ENCODE peak calls at places on chromosome 6, in nine cellular contexts. Y, H, Q, Z, P, V, D, S and L are unnamed samples.

GRCh38 chr6:2222275-2222842 is 23.0 kb downstream of the GMDS start:
- DNase-seq in Y (no peak), H (no peak), Q (no peak), Z (no peak), P (no peak), V (no peak), D (no peak), S (no peak), L (no peak)

GRCh38 chr6:166202321-166202733 is 34.7 kb upstream of the TBXT start:
- DNase-seq in Y (no peak), H (no peak), Q (no peak), Z (no peak), P (no peak), V (peak), D (no peak), S (peak), L (no peak)

GRCh38 chr6:151675746-151676459 is 131.6 kb upstream of the ESR1 start:
- DNase-seq in Y (peak), H (no peak), Q (peak), Z (peak), P (no peak), V (peak), D (peak), S (peak), L (peak)

GRCh38 chr6:50240986-50241385 is 191.3 kb upstream of the DEFB112 start:
- DNase-seq in Y (no peak), H (no peak), Q (no peak), Z (no peak), P (no peak), V (no peak), D (no peak), S (no peak), L (peak)

GRCh38 chr6:7629321-7629720 is 39.3 kb downstream of the SNRNP48 start:
- DNase-seq in Y (no peak), H (no peak), Q (no peak), Z (no peak), P (no peak), V (no peak), D (no peak), S (no peak), L (no peak)

GRCh38 chr6:104527311-104527710 is 332.4 kb downstream of the HACE1 start:
- DNase-seq in Y (peak), H (no peak), Q (no peak), Z (no peak), P (no peak), V (no peak), D (no peak), S (no peak), L (no peak)

GRCh38 chr6:64224819-64225218 is 589.2 kb downstream of the PHF3 start:
- DNase-seq in Y (no peak), H (no peak), Q (no peak), Z (peak), P (peak), V (no peak), D (no peak), S (no peak), L (no peak)

GRCh38 chr6:71334768-71335167 is 46.2 kb downstream of the OGFRL1 start:
- DNase-seq in Y (no peak), H (no peak), Q (no peak), Z (no peak), P (no peak), V (no peak), D (no peak), S (no peak), L (no peak)

GRCh38 chr6:133646021-133646682 is 242.8 kb upstream of the TCF21 start:
- DNase-seq in Y (no peak), H (no peak), Q (no peak), Z (peak), P (no peak), V (no peak), D (no peak), S (no peak), L (no peak)

GRCh38 chr6:64712606-64713005 is 994.4 kb downstream of the EYS start:
- DNase-seq in Y (no peak), H (no peak), Q (no peak), Z (no peak), P (no peak), V (no peak), D (no peak), S (no peak), L (no peak)

GRCh38 chr6:30490031-30490876 is 945 bp downstream of the HLA-E start:
- DNase-seq in Y (peak), H (peak), Q (peak), Z (peak), P (peak), V (peak), D (no peak), S (no peak), L (peak)

GRCh38 chr6:353642-354614 is 37.6 kb upstream of the IRF4 start:
- DNase-seq in Y (no peak), H (no peak), Q (peak), Z (no peak), P (no peak), V (no peak), D (no peak), S (no peak), L (peak)

GRCh38 chr6:34512738-34513115 is 43.4 kb downstream of the SPDEF start:
- DNase-seq in Y (no peak), H (no peak), Q (no peak), Z (no peak), P (peak), V (no peak), D (no peak), S (no peak), L (peak)

GRCh38 chr6:1080453-1081328 is 231.2 kb upstream of the FOXQ1 start:
- DNase-seq in Y (no peak), H (no peak), Q (peak), Z (no peak), P (no peak), V (no peak), D (no peak), S (no peak), L (no peak)

GRCh38 chr6:17719323-17720041 is 12.8 kb upstream of the NUP153 start:
- DNase-seq in Y (no peak), H (no peak), Q (no peak), Z (no peak), P (no peak), V (no peak), D (no peak), S (no peak), L (no peak)

GRCh38 chr6:81767163-81768000 is 14.9 kb upstream of the TENT5A start:
- DNase-seq in Y (no peak), H (no peak), Q (no peak), Z (peak), P (no peak), V (peak), D (no peak), S (no peak), L (no peak)

GRCh38 chr6:120214097-120214496 is 864.5 kb upstream of the MAN1A1 start:
- DNase-seq in Y (no peak), H (no peak), Q (no peak), Z (no peak), P (no peak), V (no peak), D (no peak), S (no peak), L (no peak)

GRCh38 chr6:68572525-68572924 is 62.6 kb upstream of the ADGRB3 start:
- DNase-seq in Y (no peak), H (no peak), Q (no peak), Z (no peak), P (no peak), V (no peak), D (peak), S (peak), L (no peak)

GRCh38 chr6:82015043-82015442 is 232.5 kb downstream of the IBTK start:
- DNase-seq in Y (no peak), H (no peak), Q (no peak), Z (no peak), P (no peak), V (no peak), D (no peak), S (no peak), L (no peak)

GRCh38 chr6:160837146-160837545 is 135.1 kb downstream of the PLG start:
- DNase-seq in Y (no peak), H (no peak), Q (no peak), Z (no peak), P (no peak), V (no peak), D (no peak), S (no peak), L (no peak)

GRCh38 chr6:135084916-135085269 is 30.3 kb upstream of the HBS1L start:
- DNase-seq in Y (no peak), H (no peak), Q (no peak), Z (no peak), P (no peak), V (no peak), D (no peak), S (no peak), L (no peak)

GRCh38 chr6:93418448-93419303 is 683 bp downstream of the EPHA7 start:
- DNase-seq in Y (peak), H (peak), Q (no peak), Z (no peak), P (no peak), V (peak), D (no peak), S (no peak), L (no peak)

GRCh38 chr6:157964139-157964538 is 17.5 kb upstream of the SYNJ2 start:
- DNase-seq in Y (no peak), H (no peak), Q (no peak), Z (peak), P (no peak), V (no peak), D (no peak), S (no peak), L (no peak)

GRCh38 chr6:104580452-104580851 is 279.3 kb downstream of the HACE1 start:
- DNase-seq in Y (no peak), H (no peak), Q (no peak), Z (no peak), P (no peak), V (no peak), D (no peak), S (no peak), L (no peak)

GRCh38 chr6:155325700-155326516 is 11.6 kb upstream of the TFB1M start:
- DNase-seq in Y (no peak), H (no peak), Q (no peak), Z (no peak), P (no peak), V (no peak), D (no peak), S (no peak), L (no peak)

GRCh38 chr6:134416501-134417154 is 98.7 kb upstream of the SGK1 start:
- DNase-seq in Y (no peak), H (no peak), Q (no peak), Z (peak), P (no peak), V (no peak), D (no peak), S (no peak), L (no peak)

GRCh38 chr6:27129095-27129815 is 118.2 kb upstream of the PRSS16 start:
- DNase-seq in Y (no peak), H (no peak), Q (no peak), Z (peak), P (no peak), V (no peak), D (no peak), S (no peak), L (no peak)
- TF ChIP-seq POLR2A in Y (no peak), H (no peak), Q (no peak), Z (no peak), P (no peak), V (no peak), D (no peak), S (no peak), L (no peak)

GRCh38 chr6:116223355-116223754 is 30.5 kb downstream of the TSPYL4 start:
- DNase-seq in Y (no peak), H (no peak), Q (no peak), Z (no peak), P (no peak), V (no peak), D (no peak), S (no peak), L (no peak)
- TF ChIP-seq POLR2A in Y (no peak), H (no peak), Q (no peak), Z (no peak), P (no peak), V (no peak), D (no peak), S (no peak), L (no peak)

GRCh38 chr6:35729722-35730121 is 7.1 kb upstream of the ARMC12 start:
- DNase-seq in Y (no peak), H (no peak), Q (no peak), Z (no peak), P (no peak), V (peak), D (no peak), S (no peak), L (no peak)

GRCh38 chr6:35729349-35729678 is 7.5 kb upstream of the ARMC12 start:
- DNase-seq in Y (no peak), H (no peak), Q (no peak), Z (no peak), P (no peak), V (no peak), D (no peak), S (no peak), L (no peak)

GRCh38 chr6:35727206-35727934 is 9.5 kb upstream of the ARMC12 start:
- DNase-seq in Y (peak), H (peak), Q (peak), Z (peak), P (peak), V (peak), D (peak), S (peak), L (peak)

GRCh38 chr6:35728663-35729348 is 8.0 kb upstream of the ARMC12 start:
- DNase-seq in Y (no peak), H (peak), Q (peak), Z (no peak), P (no peak), V (peak), D (no peak), S (no peak), L (peak)

DNA sequence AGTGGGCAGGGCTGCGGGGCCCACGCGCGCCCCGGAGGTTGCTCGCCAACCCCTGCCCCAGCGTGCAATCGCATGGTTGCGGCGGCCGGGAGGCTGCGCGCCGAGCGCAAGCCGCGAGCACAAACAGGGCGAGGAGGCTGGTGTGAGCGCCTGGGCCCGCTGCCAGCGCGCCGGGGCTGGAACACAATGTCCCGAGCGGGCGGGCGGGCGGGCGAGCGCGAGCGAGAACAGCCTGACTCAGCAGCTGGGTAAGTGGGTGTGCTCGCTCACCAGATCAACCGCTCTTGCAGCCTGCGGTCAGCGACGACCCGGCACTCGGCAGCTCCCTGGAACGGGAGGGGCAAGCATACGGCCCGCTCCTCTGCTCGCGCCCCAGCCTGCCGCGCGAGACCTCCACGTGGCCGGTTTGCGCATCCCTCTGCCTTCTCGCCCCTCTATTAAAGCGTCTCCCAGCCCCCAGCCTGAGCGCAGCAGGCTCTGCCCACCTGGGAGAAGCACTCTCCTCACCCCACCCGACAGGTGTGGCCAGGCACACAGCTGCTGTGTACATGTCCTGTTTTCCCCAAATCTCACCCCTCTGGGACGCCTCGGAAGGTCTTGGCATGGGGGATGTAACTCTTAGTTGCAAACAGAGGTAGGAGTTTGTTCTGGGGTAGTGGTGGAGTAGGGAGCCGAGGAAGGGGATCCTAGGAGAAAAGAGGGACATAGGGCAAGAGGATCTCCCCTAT is 8.7 kb upstream of the ARMC12 start:
- DNase-seq in Y (peak), H (peak), Q (peak), Z (peak), P (peak), V (peak), D (peak), S (peak), L (peak)
- TF ChIP-seq POLR2A in Y (peak), H (peak), Q (no peak), Z (no peak), P (peak), V (no peak), D (peak), S (no peak), L (peak)

GRCh38 chr6:110283657-110284056 is 74.5 kb downstream of the METTL24 start:
- DNase-seq in Y (no peak), H (no peak), Q (no peak), Z (no peak), P (no peak), V (no peak), D (no peak), S (no peak), L (no peak)

GRCh38 chr6:110282412-110282811 is 75.7 kb downstream of the METTL24 start:
- DNase-seq in Y (no peak), H (no peak), Q (no peak), Z (no peak), P (no peak), V (no peak), D (no peak), S (no peak), L (no peak)

GRCh38 chr6:110287462-110288341 is 70.4 kb downstream of the METTL24 start:
- DNase-seq in Y (no peak), H (no peak), Q (no peak), Z (no peak), P (no peak), V (peak), D (no peak), S (no peak), L (no peak)

GRCh38 chr6:110285306-110286060 is 72.7 kb downstream of the METTL24 start:
- DNase-seq in Y (no peak), H (no peak), Q (peak), Z (no peak), P (no peak), V (no peak), D (no peak), S (no peak), L (no peak)

GRCh38 chr6:110284877-110285276 is 73.3 kb downstream of the METTL24 start:
- DNase-seq in Y (no peak), H (no peak), Q (no peak), Z (no peak), P (no peak), V (no peak), D (no peak), S (no peak), L (no peak)
- TF ChIP-seq POLR2A in Y (no peak), H (no peak), Q (no peak), Z (no peak), P (no peak), V (no peak), D (no peak), S (no peak), L (no peak)

DNA sequence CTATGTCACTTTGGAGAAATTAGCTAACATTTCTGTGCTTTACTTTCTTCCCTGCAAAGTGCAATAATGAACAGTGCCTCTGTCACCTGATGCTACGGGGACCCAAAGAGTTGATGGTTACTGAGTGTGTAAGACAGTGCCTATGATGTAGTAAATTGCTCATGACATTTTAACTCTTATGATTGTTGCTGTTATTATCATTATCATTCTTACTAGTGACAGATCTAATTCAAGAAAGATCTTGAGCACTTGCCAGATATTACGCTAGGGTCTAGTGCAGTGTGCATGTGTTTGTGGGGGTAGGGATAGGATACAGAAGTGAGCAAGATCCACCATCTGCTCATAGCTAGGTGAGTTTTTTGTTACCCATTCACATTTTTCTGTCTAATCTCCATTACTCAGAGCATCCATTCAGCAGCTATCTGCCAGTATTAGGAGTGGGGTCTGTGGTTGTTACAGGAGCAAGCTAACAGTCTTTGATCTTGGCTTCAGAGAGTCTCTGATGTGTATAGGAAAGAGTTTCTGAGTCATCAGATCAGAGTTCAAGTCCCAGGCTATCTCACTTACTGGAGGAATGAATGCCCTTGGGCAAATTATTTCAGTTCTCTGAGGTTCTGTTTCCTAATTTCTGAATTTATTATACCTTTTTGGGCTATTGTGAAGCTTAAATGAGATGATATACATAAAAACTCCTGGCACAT is 33.1 kb upstream of the DAAM2 start:
- DNase-seq in Y (no peak), H (no peak), Q (no peak), Z (no peak), P (no peak), V (no peak), D (no peak), S (no peak), L (no peak)
- TF ChIP-seq POLR2A in Y (no peak), H (no peak), Q (no peak), Z (no peak), P (no peak), V (no peak), D (no peak), S (no peak), L (no peak)

DNA sequence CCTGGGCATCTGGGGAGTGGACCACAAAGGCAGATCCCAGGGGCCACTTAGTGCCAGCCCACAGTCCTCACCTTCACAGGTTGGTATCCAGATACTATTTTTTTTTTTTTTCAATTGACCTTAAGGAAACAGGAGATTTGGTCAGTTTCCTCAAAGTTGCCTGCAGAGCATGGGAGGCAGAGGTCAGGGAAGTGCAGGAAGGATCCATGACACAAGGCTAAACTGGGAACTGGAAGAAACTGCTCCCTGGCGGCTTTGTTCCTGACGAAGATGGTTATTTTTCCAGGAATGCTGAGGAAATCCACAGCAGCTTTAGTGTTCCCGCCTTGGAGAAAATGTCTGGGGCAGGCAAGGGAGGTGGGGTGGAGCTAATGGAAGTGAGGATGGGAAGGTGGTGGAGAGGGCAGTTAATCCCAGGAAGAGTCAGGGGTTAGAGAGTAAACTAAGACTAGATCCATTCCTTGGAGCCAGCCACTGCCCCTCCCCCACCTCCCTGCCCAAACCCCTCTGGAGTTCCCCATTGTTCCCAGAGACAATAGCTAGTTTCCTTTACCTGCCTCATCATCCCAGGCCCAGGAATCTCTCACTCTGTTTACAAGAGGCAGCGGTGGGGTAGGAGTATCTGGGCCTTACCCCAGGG is 14.3 kb upstream of the MYMX start:
- DNase-seq in Y (no peak), H (no peak), Q (no peak), Z (no peak), P (no peak), V (no peak), D (peak), S (no peak), L (no peak)
- TF ChIP-seq POLR2A in Y (no peak), H (no peak), Q (no peak), Z (no peak), P (no peak), V (no peak), D (no peak), S (no peak), L (no peak)

GRCh38 chr6:72622094-72622540 is 253 bp downstream of the KCNQ5 start:
- DNase-seq in Y (peak), H (no peak), Q (peak), Z (peak), P (no peak), V (peak), D (peak), S (no peak), L (peak)
- TF ChIP-seq POLR2A in Y (no peak), H (no peak), Q (no peak), Z (no peak), P (no peak), V (no peak), D (peak), S (no peak), L (no peak)

GRCh38 chr6:31677955-31678354 is 2.9 kb downstream of the LY6G5C start:
- DNase-seq in Y (no peak), H (no peak), Q (no peak), Z (no peak), P (no peak), V (no peak), D (no peak), S (no peak), L (no peak)
- TF ChIP-seq POLR2A in Y (no peak), H (no peak), Q (no peak), Z (no peak), P (no peak), V (no peak), D (no peak), S (no peak), L (no peak)

DNA sequence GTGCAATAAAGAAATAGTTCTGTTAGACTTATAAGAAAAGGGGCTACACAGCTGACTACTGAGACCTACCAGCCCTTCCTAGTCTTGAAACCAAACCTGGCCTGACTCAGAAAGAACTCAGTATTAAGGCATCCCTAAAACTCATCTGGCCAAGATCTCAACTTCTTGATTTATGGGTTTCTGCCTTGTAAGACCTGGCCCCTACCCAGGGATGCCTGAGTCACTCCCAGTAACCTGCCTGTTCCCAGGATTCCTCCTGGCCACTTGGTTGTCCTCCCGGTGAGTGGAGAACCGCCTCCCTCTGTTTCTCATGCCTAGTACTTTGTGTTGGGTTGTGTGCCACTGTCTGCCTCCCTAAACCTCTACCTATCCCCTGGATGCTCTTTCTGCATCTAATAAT is 189.4 kb upstream of the PREP start:
- DNase-seq in Y (no peak), H (no peak), Q (no peak), Z (peak), P (no peak), V (no peak), D (no peak), S (no peak), L (no peak)
- TF ChIP-seq POLR2A in Y (no peak), H (no peak), Q (no peak), Z (no peak), P (no peak), V (no peak), D (no peak), S (no peak), L (no peak)